ENCODE peak calls at places on chromosomes 3 and 15, in four cellular contexts. B is NCI-H1694; I is WTC11; O is stimulated activated naive CD8-positive, alpha-beta T cell treated with anti-CD3 and anti-CD28 coated beads, Interleukin-15, amount 100 ng/mL, for 72 hours. G is an unnamed sample.

GRCh38 chr3:128282392-128283196 is 129.3 kb downstream of the EEFSEC start:
- DNase-seq in B (no peak), I (no peak), O (no peak), G (no peak)

GRCh38 chr15:89774492-89774891 is 1.6 kb upstream of the MESP2 start:
- DNase-seq in B (no peak), I (no peak), O (no peak), G (no peak)

GRCh38 chr3:14275962-14276909 is 97.6 kb downstream of the LSM3 start:
- DNase-seq in B (peak; percentile 13), I (no peak), O (no peak), G (no peak)

GRCh38 chr3:117622130-117622841 is 912.7 kb downstream of the TUSC7 start:
- DNase-seq in B (no peak), I (no peak), O (no peak), G (peak; percentile 29)

GRCh38 chr15:73988075-73988969 is 3.8 kb downstream of the STOML1 start:
- DNase-seq in B (no peak), I (no peak), O (no peak), G (no peak)

GRCh38 chr3:25594007-25594502 is 70.7 kb downstream of the TOP2B start:
- DNase-seq in B (no peak), I (no peak), O (no peak), G (peak; percentile 86)

GRCh38 chr3:48656841-48657281 is 5.8 kb downstream of the CELSR3 start:
- DNase-seq in B (no peak), I (no peak), O (peak; percentile 63), G (no peak)

GRCh38 chr3:119559441-119559963 is at the start of gene CD80:
- DNase-seq in B (no peak), I (peak; percentile 65), O (peak; percentile 73), G (peak; percentile 76)

GRCh38 chr15:49864251-49864650 is 243.4 kb downstream of the DTWD1 start:
- DNase-seq in B (no peak), I (no peak), O (no peak), G (no peak)

GRCh38 chr3:188832961-188833615 is 338.7 kb upstream of the TPRG1 start:
- DNase-seq in B (no peak), I (no peak), O (no peak), G (peak; percentile 75)

GRCh38 chr3:32890420-32891276 is 60.8 kb upstream of the CCR4 start:
- DNase-seq in B (no peak), I (no peak), O (no peak), G (no peak)

GRCh38 chr3:188187055-188187454 is 33.1 kb downstream of the LPP start:
- DNase-seq in B (no peak), I (no peak), O (no peak), G (no peak)

GRCh38 chr3:121520510-121520909 is 25.3 kb downstream of the POLQ start:
- DNase-seq in B (no peak), I (no peak), O (no peak), G (no peak)

GRCh38 chr3:171155122-171155700 is 128.7 kb upstream of the SLC2A2 start:
- DNase-seq in B (no peak), I (no peak), O (no peak), G (no peak)

GRCh38 chr3:54999159-54999558 is 71.3 kb upstream of the LRTM1 start:
- DNase-seq in B (no peak), I (no peak), O (no peak), G (peak; percentile 95)

GRCh38 chr15:83209333-83209732 is 1.7 kb upstream of the HDGFL3 start:
- DNase-seq in B (no peak), I (peak; percentile 16), O (no peak), G (peak; percentile 62)

GRCh38 chr3:56131976-56132590 is 336.2 kb downstream of the ERC2 start:
- DNase-seq in B (no peak), I (no peak), O (no peak), G (peak; percentile 94)

GRCh38 chr3:57951106-57951882 is 56.9 kb upstream of the FLNB start:
- DNase-seq in B (no peak), I (no peak), O (no peak), G (peak; percentile 53)

GRCh38 chr15:76349301-76350070 is 12.9 kb downstream of the ISL2 start:
- DNase-seq in B (no peak), I (no peak), O (no peak), G (no peak)

GRCh38 chr15:37015476-37015875 is 84.9 kb downstream of the MEIS2 start:
- DNase-seq in B (peak; percentile 54), I (no peak), O (no peak), G (no peak)

GRCh38 chr3:134869153-134869726 is 74.2 kb downstream of the EPHB1 start:
- DNase-seq in B (no peak), I (no peak), O (no peak), G (peak; percentile 18)

GRCh38 chr3:82773207-82773606 is 1011.8 kb upstream of the GBE1 start:
- DNase-seq in B (no peak), I (no peak), O (no peak), G (peak; percentile 12)

GRCh38 chr3:72887723-72888545 is at the start of gene GXYLT2:
- DNase-seq in B (no peak), I (peak; percentile 72), O (peak; percentile 27), G (peak; percentile 89)

GRCh38 chr3:13575459-13576061 is 26.6 kb downstream of the FBLN2 start:
- DNase-seq in B (no peak), I (no peak), O (no peak), G (peak; percentile 53)

GRCh38 chr3:172189987-172190603 is 150.7 kb downstream of the FNDC3B start:
- DNase-seq in B (no peak), I (no peak), O (no peak), G (no peak)

GRCh38 chr3:69079269-69080159 is 651 bp downstream of the UBA3 start:
- DNase-seq in B (no peak), I (peak; percentile 21), O (no peak), G (peak; percentile 44)

GRCh38 chr15:96337991-96338771 is 7.7 kb downstream of the NR2F2 start:
- DNase-seq in B (no peak), I (no peak), O (no peak), G (no peak)

GRCh38 chr3:31498824-31499223 is 33.9 kb upstream of the STT3B start:
- DNase-seq in B (no peak), I (no peak), O (no peak), G (no peak)

GRCh38 chr15:63446260-63446659 is 58.1 kb upstream of the USP3 start:
- DNase-seq in B (no peak), I (no peak), O (peak; percentile 26), G (no peak)

GRCh38 chr3:163306405-163306804 is 1771.9 kb downstream of the SI start:
- DNase-seq in B (no peak), I (no peak), O (no peak), G (no peak)

GRCh38 chr3:195821403-195822130 is 9.8 kb upstream of the MUC4 start:
- DNase-seq in B (no peak), I (no peak), O (no peak), G (no peak)

GRCh38 chr3:188962253-188963247 is 209.2 kb upstream of the TPRG1 start:
- DNase-seq in B (no peak), I (no peak), O (peak; percentile 39), G (no peak)

GRCh38 chr3:189842681-189843602 is 211.8 kb downstream of the TP63 start:
- DNase-seq in B (no peak), I (peak; percentile 18), O (no peak), G (no peak)